ENCODE peak calls at places on chromosome 14, in five cellular contexts. U is H1, J is HepG2, G is K562, L is GM12878. X is an unnamed sample.

GRCh38 chr14:73143003-73143402 is 6.7 kb downstream of the PSEN1 start:
- DNase-seq in L (no peak), U (no peak), G (no peak), J (no peak), X (no peak)

GRCh38 chr14:23513466-23514008 is 38.0 kb downstream of the ZFHX2 start:
- DNase-seq in J (no peak), U (no peak), G (no peak), L (no peak), X (no peak)

GRCh38 chr14:103542545-103543088 is 13.6 kb downstream of the TRMT61A start:
- DNase-seq in J (no peak), G (no peak), U (no peak), L (no peak), X (no peak)

GRCh38 chr14:25132734-25133422 is 82.9 kb upstream of the STXBP6 start:
- DNase-seq in G (peak), J (peak), L (no peak), U (peak), X (no peak)

GRCh38 chr14:84446250-84446649 is 1083.7 kb upstream of the FLRT2 start:
- DNase-seq in L (no peak), J (no peak), G (no peak), U (no peak), X (no peak)

GRCh38 chr14:79585845-79586244 is 625.5 kb downstream of the DIO2 start:
- DNase-seq in U (no peak), J (no peak), G (no peak), L (no peak), X (no peak)

GRCh38 chr14:73472182-73473114 is 14.1 kb upstream of the NUMB start:
- DNase-seq in L (peak), J (peak), G (peak), U (no peak), X (peak)

GRCh38 chr14:101598159-101598558 is 36.9 kb downstream of the DIO3 start:
- DNase-seq in U (no peak), L (no peak), G (no peak), J (no peak), X (no peak)

GRCh38 chr14:99742074-99742473 is 51.1 kb upstream of the EML1 start:
- DNase-seq in L (no peak), J (no peak), G (no peak), U (no peak), X (no peak)

GRCh38 chr14:68449565-68450295 is 343.1 kb downstream of the ZFP36L1 start:
- DNase-seq in G (no peak), L (no peak), U (peak), J (no peak), X (no peak)

GRCh38 chr14:104016873-104017650 is 68.4 kb upstream of the ASPG start:
- DNase-seq in U (no peak), G (no peak), J (no peak), L (no peak), X (no peak)

GRCh38 chr14:100370003-100370402 is 46.9 kb downstream of the SLC25A47 start:
- DNase-seq in G (no peak), J (no peak), L (no peak), U (no peak), X (no peak)

GRCh38 chr14:64387232-64387737 is 868 bp upstream of the MTHFD1 start:
- DNase-seq in G (peak), U (no peak), J (peak), L (no peak), X (no peak)

DNA sequence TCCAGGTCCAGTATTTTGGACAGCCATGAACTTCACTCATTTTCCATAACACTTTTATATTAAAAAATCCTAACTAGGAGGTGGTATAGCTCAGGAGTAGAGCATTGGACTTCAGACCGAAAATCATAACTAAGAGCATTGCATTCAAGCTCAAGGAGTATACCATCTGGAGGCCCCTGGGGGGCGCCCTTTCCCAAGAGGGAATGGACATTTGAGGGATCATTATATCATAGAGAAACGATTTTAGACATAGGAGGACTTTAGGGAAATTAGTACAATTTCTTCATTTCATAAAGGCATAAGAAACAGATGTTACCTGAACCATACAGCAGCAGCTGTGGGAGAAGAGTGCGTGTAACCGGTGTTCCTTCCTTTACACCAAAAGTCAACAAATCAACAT is 5.2 kb upstream of the ATG14 start:
- DNase-seq in J (no peak), G (peak), U (no peak), L (no peak), X (peak)
- H2AFZ ChIP-seq in J (no peak), G (peak), U (no peak), L (no peak), X (peak)

GRCh38 chr14:55718551-55718950 is 138.5 kb downstream of the KTN1 start:
- DNase-seq in L (no peak), G (no peak), J (no peak), U (no peak), X (no peak)

GRCh38 chr14:55720796-55721195 is 140.8 kb downstream of the KTN1 start:
- DNase-seq in U (no peak), G (no peak), L (no peak), J (no peak), X (no peak)

GRCh38 chr14:55717621-55718020 is 137.6 kb downstream of the KTN1 start:
- DNase-seq in L (no peak), G (no peak), J (no peak), U (no peak), X (no peak)

GRCh38 chr14:55724736-55725135 is 144.7 kb downstream of the KTN1 start:
- DNase-seq in L (no peak), G (no peak), J (no peak), U (no peak), X (no peak)

GRCh38 chr14:55721353-55721752 is 141.3 kb downstream of the KTN1 start:
- DNase-seq in J (no peak), U (no peak), G (no peak), L (no peak), X (peak)
- TF ChIP-seq ATF3 in J (no peak), U (no peak), G (no peak), L (no peak), X (no peak)

DNA sequence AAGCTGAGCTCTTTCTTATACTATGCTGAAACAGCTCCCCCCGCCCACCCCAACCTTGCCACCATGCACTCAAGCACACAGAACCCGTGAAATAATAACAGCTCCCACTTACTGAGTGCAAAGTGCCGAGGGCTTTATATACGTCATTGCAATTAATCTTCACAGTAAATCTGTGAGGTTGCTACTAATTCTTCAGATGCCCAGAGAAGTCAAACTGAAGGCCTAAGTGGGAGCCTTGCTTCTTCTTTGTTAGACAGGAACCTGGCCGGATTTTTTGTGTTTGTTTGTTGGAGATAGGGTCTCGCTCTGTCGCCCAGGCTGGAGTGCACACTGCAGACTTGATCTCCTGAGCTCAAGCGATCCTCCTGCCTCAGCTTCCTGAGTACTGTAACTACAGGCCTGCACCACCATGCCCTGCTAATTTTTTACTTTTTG is 34.0 kb downstream of the VCPKMT start:
- DNase-seq in G (no peak), L (no peak), J (no peak), U (no peak), X (no peak)
- H2AFZ ChIP-seq in G (no peak), L (no peak), J (no peak), U (no peak), X (no peak)

GRCh38 chr14:69479696-69480095 is 4.8 kb upstream of the PLEKHD1 start:
- DNase-seq in L (no peak), G (no peak), J (no peak), U (no peak), X (no peak)
- TF ChIP-seq ATF3 in L (no peak), G (no peak), J (no peak), U (no peak), X (no peak)

GRCh38 chr14:75753696-75754095 is 92.7 kb downstream of the TTLL5 start:
- DNase-seq in J (no peak), L (no peak), U (no peak), G (no peak), X (no peak)

GRCh38 chr14:75752907-75753594 is 92.0 kb downstream of the TTLL5 start:
- DNase-seq in J (no peak), U (no peak), G (no peak), L (no peak), X (no peak)

GRCh38 chr14:75752086-75752485 is 91.0 kb downstream of the TTLL5 start:
- DNase-seq in J (no peak), G (no peak), L (no peak), U (no peak), X (no peak)

DNA sequence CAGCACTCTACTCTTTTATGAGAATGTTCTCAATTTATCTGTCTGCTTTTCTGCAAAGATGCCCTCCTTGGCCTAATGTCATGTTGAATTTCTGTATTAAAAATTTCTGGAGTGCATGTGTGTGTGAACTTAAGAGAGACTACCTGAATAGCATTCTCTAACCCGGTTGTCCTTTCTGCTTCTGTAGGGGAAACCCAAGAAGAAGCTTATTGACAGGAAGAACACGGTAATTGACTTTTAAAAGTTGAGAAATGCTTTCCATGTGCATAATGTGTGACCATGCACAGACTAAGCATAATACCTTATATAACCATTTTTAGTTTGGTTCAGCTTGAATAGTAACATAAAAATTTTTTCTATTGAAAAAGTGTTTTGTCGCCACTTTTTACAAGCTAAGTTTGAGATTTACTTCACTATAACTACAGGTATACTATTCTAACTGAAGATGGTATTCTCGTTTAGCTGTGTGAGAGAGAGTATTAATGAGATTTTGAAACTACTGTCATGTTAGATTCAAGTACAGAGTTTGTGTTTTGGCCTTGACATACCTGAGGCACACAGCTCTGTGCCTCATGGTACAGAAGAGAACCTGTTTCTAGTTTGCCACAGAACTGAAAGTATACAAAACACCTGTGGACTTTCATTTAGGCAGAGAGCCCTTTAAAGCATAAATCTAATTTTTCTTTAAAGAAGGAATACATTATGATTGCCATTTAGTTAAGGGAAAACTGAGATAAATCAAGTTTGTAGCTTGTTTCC is 96.8 kb downstream of the TTLL5 start:
- DNase-seq in L (no peak), J (peak), G (no peak), U (no peak), X (no peak)
- H2AFZ ChIP-seq in L (peak), J (no peak), G (no peak), U (no peak), X (no peak)